ENCODE peak calls at places on chromosomes 3 and 15, in nine cellular contexts. Q, I, H, P, O, Y, R, L and Z are unnamed samples.

GRCh38 chr3:85603378-85603777 is 644.6 kb downstream of the CADM2 start:
- DNase-seq in O (no peak), L (no peak), P (no peak), R (no peak), Q (no peak), Y (no peak), I (no peak), H (no peak), Z (no peak)

GRCh38 chr3:15329058-15330005 is 3.1 kb downstream of the SH3BP5 start:
- DNase-seq in L (no peak), O (no peak), Y (no peak), I (no peak), R (peak; percentile 37), P (no peak), H (no peak), Q (no peak), Z (no peak)

GRCh38 chr3:28682126-28682525 is 333.5 kb upstream of the AZI2 start:
- DNase-seq in Y (no peak), R (no peak), Q (no peak), O (no peak), I (no peak), H (no peak), L (no peak), P (no peak), Z (no peak)

GRCh38 chr3:117068301-117068700 is 358.7 kb downstream of the TUSC7 start:
- DNase-seq in Q (no peak), O (no peak), L (no peak), I (no peak), R (no peak), H (no peak), P (no peak), Y (no peak), Z (no peak)

GRCh38 chr15:93500155-93500554 is 411.1 kb upstream of the RGMA start:
- DNase-seq in Q (no peak), L (no peak), O (no peak), R (no peak), H (no peak), P (no peak), I (no peak), Y (no peak), Z (no peak)

GRCh38 chr15:51100785-51101489 is 6.2 kb upstream of the TNFAIP8L3 start:
- DNase-seq in L (no peak), O (no peak), I (no peak), H (no peak), R (no peak), Y (no peak), Q (no peak), P (no peak), Z (no peak)

GRCh38 chr15:39642011-39642640 is 61.2 kb downstream of the THBS1 start:
- DNase-seq in O (no peak), H (no peak), R (peak; percentile 65), Q (no peak), Y (peak; percentile 22), L (no peak), P (peak; percentile 21), I (no peak), Z (no peak)

GRCh38 chr3:72995337-72995736 is 1.3 kb upstream of the PPP4R2 start:
- DNase-seq in Q (no peak), I (no peak), Y (peak; percentile 11), P (no peak), R (no peak), O (no peak), H (peak; percentile 52), L (no peak), Z (no peak)

GRCh38 chr15:68430471-68431036 is 1.4 kb downstream of the ITGA11 start:
- DNase-seq in I (no peak), Q (no peak), L (no peak), Y (no peak), O (no peak), H (peak; percentile 19), P (no peak), R (no peak), Z (no peak)

GRCh38 chr3:79515072-79515471 is 252.7 kb downstream of the ROBO1 start:
- DNase-seq in Q (no peak), H (no peak), Y (no peak), R (no peak), L (no peak), O (no peak), P (peak; percentile 77), I (no peak), Z (no peak)

GRCh38 chr3:127848131-127849129 is 26.1 kb upstream of the MGLL start:
- DNase-seq in L (no peak), H (no peak), R (peak; percentile 55), P (no peak), Y (peak; percentile 34), O (no peak), Q (no peak), I (no peak), Z (no peak)

GRCh38 chr15:77577350-77577749 is 55.4 kb downstream of the LINGO1 start:
- DNase-seq in P (peak; percentile 46), R (no peak), I (no peak), Y (no peak), L (no peak), H (no peak), O (no peak), Q (no peak), Z (no peak)

GRCh38 chr3:21158801-21159564 is 592.0 kb downstream of the ZNF385D start:
- DNase-seq in P (no peak), R (peak; percentile 79), Y (peak; percentile 4), Q (no peak), I (no peak), H (no peak), L (no peak), O (no peak), Z (no peak)

GRCh38 chr3:73255609-73256029 is 194.2 kb downstream of the EBLN2 start:
- DNase-seq in L (no peak), R (peak; percentile 81), Q (no peak), H (peak; percentile 53), O (no peak), P (peak; percentile 72), I (peak; percentile 57), Y (peak; percentile 75), Z (no peak)

GRCh38 chr3:25497096-25497495 is 69.0 kb downstream of the RARB start:
- DNase-seq in L (no peak), R (no peak), P (no peak), I (no peak), Q (no peak), O (no peak), Y (no peak), H (no peak), Z (no peak)

GRCh38 chr3:72306800-72307341 is 521.9 kb upstream of the PROK2 start:
- DNase-seq in I (no peak), P (peak; percentile 93), R (peak; percentile 51), O (no peak), L (no peak), Y (peak; percentile 78), H (no peak), Q (no peak), Z (no peak)

GRCh38 chr15:51004103-51004536 is 90.6 kb downstream of the TNFAIP8L3 start:
- DNase-seq in R (peak; percentile 66), Y (peak; percentile 36), I (peak; percentile 32), H (no peak), O (peak; percentile 70), Q (no peak), L (no peak), P (no peak), Z (no peak)

GRCh38 chr3:67809370-67809935 is 155.0 kb upstream of the SUCLG2 start:
- DNase-seq in P (no peak), R (no peak), O (no peak), Q (no peak), I (no peak), H (no peak), L (no peak), Y (no peak), Z (no peak)

GRCh38 chr3:71987828-71988227 is 202.9 kb upstream of the PROK2 start:
- DNase-seq in Q (no peak), O (peak; percentile 85), P (no peak), L (no peak), R (no peak), I (no peak), Y (no peak), H (no peak), Z (no peak)

DNA sequence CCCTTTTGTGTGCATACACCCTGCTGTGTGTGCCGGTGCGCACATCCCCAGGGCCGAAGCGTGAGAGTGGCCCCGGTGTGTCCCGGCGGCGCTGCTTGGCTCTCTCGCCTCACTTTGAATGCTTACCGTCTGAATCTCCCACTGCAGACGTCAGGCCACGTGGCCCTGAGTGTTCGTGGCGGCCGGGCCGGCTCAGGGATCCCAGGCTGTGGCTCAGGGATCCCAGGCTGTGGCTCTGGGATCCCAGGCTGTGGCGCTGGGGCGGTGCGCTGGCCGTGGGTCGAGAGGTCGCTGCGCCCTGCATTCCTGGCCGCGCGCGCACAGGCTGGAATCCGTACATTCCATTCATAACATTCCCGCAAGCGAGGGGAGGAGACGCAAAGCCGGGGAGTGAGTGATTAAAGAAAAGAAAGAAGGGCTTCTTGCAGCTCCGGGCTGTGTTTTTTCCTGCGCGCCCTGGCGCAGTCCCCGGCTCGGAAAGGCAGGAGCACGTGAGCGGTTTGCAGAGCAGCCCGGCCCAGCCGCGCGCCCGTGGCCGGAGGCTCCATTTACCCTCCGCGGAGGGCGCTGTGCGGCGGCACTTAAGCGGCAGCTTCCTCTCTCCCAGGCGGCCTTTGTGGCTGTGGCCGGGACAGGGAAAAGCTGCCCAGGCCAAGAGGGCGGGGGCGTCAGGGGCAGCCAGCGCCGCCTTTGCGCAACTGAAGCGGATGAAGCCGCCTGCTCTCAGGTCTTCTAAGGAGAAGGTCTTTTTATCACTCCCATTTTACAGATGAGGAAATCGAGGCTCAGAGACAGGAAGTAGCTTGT is 87.0 kb upstream of the ALDH1L1 start:
- DNase-seq in R (peak; percentile 93), I (peak; percentile 86), Q (peak; percentile 64), H (peak; percentile 64), O (peak; percentile 36), L (peak; percentile 28), P (peak; percentile 57), Y (peak; percentile 88), Z (no peak)
- TF ChIP-seq CTCF in R (no peak), I (no peak), Q (no peak), H (no peak), O (no peak), L (no peak), P (peak; percentile 19), Y (no peak), Z (no peak)

GRCh38 chr3:169619793-169620192 is 43.7 kb downstream of the MECOM start:
- DNase-seq in L (no peak), O (no peak), P (no peak), R (no peak), I (no peak), Y (no peak), Q (no peak), H (no peak), Z (no peak)
- TF ChIP-seq CTCF in L (no peak), O (no peak), P (peak; percentile 29), R (no peak), I (no peak), Y (peak; percentile 15), Q (no peak), H (no peak), Z (no peak)

GRCh38 chr3:137692803-137693431 is 71.2 kb upstream of the SOX14 start:
- DNase-seq in L (no peak), I (no peak), R (no peak), Q (peak; percentile 41), H (no peak), P (peak; percentile 63), Y (peak; percentile 66), O (peak; percentile 32), Z (peak; percentile 26)
- TF ChIP-seq CTCF in L (no peak), I (no peak), R (no peak), Q (peak; percentile 87), H (no peak), P (peak; percentile 86), Y (peak; percentile 54), O (peak; percentile 71), Z (peak; percentile 43)

DNA sequence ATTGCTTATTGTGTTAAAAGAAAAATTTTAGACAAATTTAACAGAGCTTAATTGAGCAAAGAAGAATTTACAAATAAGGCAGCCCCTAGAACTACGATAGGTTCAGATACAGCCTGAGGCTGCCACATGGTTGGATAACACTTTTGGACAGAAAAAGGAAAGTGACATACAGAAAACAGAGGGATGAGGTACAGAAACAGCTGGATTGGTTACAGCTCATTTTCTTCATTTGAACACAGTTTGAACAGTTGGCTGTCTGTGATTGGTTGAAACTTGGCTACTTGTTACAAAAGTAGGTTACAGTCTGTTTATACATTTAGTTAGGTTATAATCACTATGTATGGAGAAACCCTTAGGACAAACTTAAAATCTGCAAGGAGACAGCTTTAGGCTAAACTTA is 46.0 kb downstream of the STARD9 start:
- DNase-seq in H (no peak), I (no peak), L (no peak), Q (no peak), P (no peak), R (no peak), O (no peak), Y (no peak), Z (no peak)
- TF ChIP-seq CTCF in H (no peak), I (no peak), L (no peak), Q (no peak), P (no peak), R (no peak), O (no peak), Y (no peak), Z (no peak)